ENCODE peak calls at places on chromosomes 11 and 22, in nine cellular contexts. Q, Z, G, K, W, S, R, Y and B are unnamed samples.

GRCh38 chr11:112219476-112220232 is 6.6 kb upstream of the PTS start:
- DNase-seq in Q (no peak), Z (no peak), G (peak), K (peak), W (peak), S (peak), R (no peak), Y (no peak), B (peak)

GRCh38 chr11:66967670-66968425 is 7.3 kb upstream of the C11orf86 start:
- DNase-seq in Q (no peak), Z (no peak), G (no peak), K (no peak), W (peak), S (peak), R (no peak), Y (no peak), B (no peak)

GRCh38 chr11:119370486-119371046 is 10.9 kb downstream of the USP2 start:
- DNase-seq in Q (no peak), Z (no peak), G (no peak), K (peak), W (no peak), S (no peak), R (peak), Y (no peak), B (peak)

GRCh38 chr11:66725646-66726045 is 3.4 kb downstream of the SPTBN2 start:
- DNase-seq in Q (no peak), Z (no peak), G (no peak), K (no peak), W (no peak), S (no peak), R (no peak), Y (no peak), B (peak)

GRCh38 chr11:31106326-31106725 is 263.2 kb downstream of the DCDC1 start:
- DNase-seq in Q (no peak), Z (no peak), G (no peak), K (no peak), W (no peak), S (no peak), R (no peak), Y (no peak), B (no peak)

GRCh38 chr11:21654091-21654490 is 538.8 kb upstream of the ANO5 start:
- DNase-seq in Q (no peak), Z (no peak), G (no peak), K (no peak), W (no peak), S (no peak), R (no peak), Y (no peak), B (no peak)

GRCh38 chr11:65391007-65391406 is 4.6 kb downstream of the FRMD8 start:
- DNase-seq in Q (no peak), Z (no peak), G (no peak), K (no peak), W (peak), S (peak), R (no peak), Y (no peak), B (no peak)

GRCh38 chr22:38238519-38239051 is 34.2 kb downstream of the TMEM184B start:
- DNase-seq in Q (no peak), Z (no peak), G (no peak), K (no peak), W (no peak), S (peak), R (no peak), Y (no peak), B (no peak)

GRCh38 chr11:119185916-119186634 is 800 bp downstream of the NHERF4 start:
- DNase-seq in Q (no peak), Z (no peak), G (no peak), K (no peak), W (no peak), S (no peak), R (no peak), Y (no peak), B (no peak)

GRCh38 chr22:32348031-32348611 is 9.5 kb upstream of the RFPL3 start:
- DNase-seq in Q (no peak), Z (no peak), G (no peak), K (no peak), W (no peak), S (no peak), R (no peak), Y (no peak), B (no peak)

GRCh38 chr22:20943104-20943933 is 23.7 kb upstream of the AIFM3 start:
- DNase-seq in Q (no peak), Z (no peak), G (no peak), K (no peak), W (no peak), S (no peak), R (no peak), Y (no peak), B (no peak)

GRCh38 chr11:441418-442274 is at the start of gene ANO9:
- DNase-seq in Q (no peak), Z (peak), G (no peak), K (no peak), W (no peak), S (no peak), R (no peak), Y (no peak), B (peak)

GRCh38 chr11:126380909-126381308 is 25.4 kb downstream of the ST3GAL4 start:
- DNase-seq in Q (no peak), Z (no peak), G (no peak), K (no peak), W (no peak), S (no peak), R (no peak), Y (no peak), B (no peak)

GRCh38 chr11:131637469-131638175 is 267.2 kb downstream of the NTM start:
- DNase-seq in Q (no peak), Z (no peak), G (peak), K (no peak), W (no peak), S (no peak), R (no peak), Y (no peak), B (no peak)

GRCh38 chr22:45422237-45422983 is 8.9 kb downstream of the RIBC2 start:
- DNase-seq in Q (no peak), Z (no peak), G (no peak), K (no peak), W (no peak), S (no peak), R (peak), Y (no peak), B (no peak)

GRCh38 chr11:75474878-75475766 is 42.1 kb upstream of the KLHL35 start:
- DNase-seq in Q (peak), Z (peak), G (no peak), K (no peak), W (peak), S (peak), R (no peak), Y (peak), B (peak)

GRCh38 chr11:105000797-105001196 is 22.2 kb downstream of the CASP5 start:
- DNase-seq in Q (no peak), Z (peak), G (no peak), K (no peak), W (no peak), S (no peak), R (peak), Y (no peak), B (no peak)

GRCh38 chr22:49973018-49973965 is 12.7 kb downstream of the PIM3 start:
- DNase-seq in Q (no peak), Z (no peak), G (no peak), K (no peak), W (no peak), S (peak), R (peak), Y (no peak), B (no peak)

GRCh38 chr22:22783505-22783904 is 104.1 kb upstream of the IGLL5 start:
- DNase-seq in Q (no peak), Z (no peak), G (no peak), K (no peak), W (no peak), S (no peak), R (no peak), Y (no peak), B (no peak)

GRCh38 chr11:15969281-15969680 is 387.1 kb downstream of the SOX6 start:
- DNase-seq in Q (peak), Z (no peak), G (no peak), K (peak), W (peak), S (peak), R (no peak), Y (no peak), B (no peak)

GRCh38 chr11:43582837-43583462 is 97.6 kb upstream of the HSD17B12 start:
- DNase-seq in Q (no peak), Z (no peak), G (no peak), K (no peak), W (no peak), S (no peak), R (no peak), Y (no peak), B (peak)

GRCh38 chr11:133530501-133530835 is 1.8 kb downstream of the OPCML start:
- DNase-seq in Q (no peak), Z (no peak), G (no peak), K (no peak), W (no peak), S (no peak), R (no peak), Y (no peak), B (no peak)

GRCh38 chr11:113814181-113814580 is 34.6 kb downstream of the CLDN25 start:
- DNase-seq in Q (no peak), Z (no peak), G (no peak), K (no peak), W (no peak), S (no peak), R (no peak), Y (no peak), B (no peak)

GRCh38 chr11:115616941-115617340 is 112.7 kb upstream of the CADM1 start:
- DNase-seq in Q (no peak), Z (no peak), G (no peak), K (no peak), W (peak), S (no peak), R (no peak), Y (no peak), B (peak)